ENCODE peak calls at places on chromosomes 11 and 22, in four cellular contexts. One of them, this sample, is unnamed.

GRCh38 chr22:20660441-20661054 is 113.4 kb upstream of the SERPIND1 start:
- DNase-seq in GM12878: no peak
- DNase-seq in A549: no peak
- DNase-seq in HepG2: no peak
- DNase-seq in this sample: no peak

GRCh38 chr11:11334607-11335006 is 18.4 kb downstream of the CSNK2A3 start:
- DNase-seq in GM12878: no peak
- DNase-seq in HepG2: no peak
- DNase-seq in A549: no peak
- DNase-seq in this sample: no peak

GRCh38 chr11:47332303-47332711 is 20.2 kb downstream of the MYBPC3 start:
- DNase-seq in HepG2: no peak
- DNase-seq in GM12878: no peak
- DNase-seq in A549: no peak
- DNase-seq in this sample: no peak

GRCh38 chr11:106389096-106389495 is 311.6 kb downstream of the AASDHPPT start:
- DNase-seq in GM12878: no peak
- DNase-seq in A549: no peak
- DNase-seq in HepG2: no peak
- DNase-seq in this sample: no peak

GRCh38 chr22:49408102-49408836 is 419.4 kb downstream of the BRD1 start:
- DNase-seq in HepG2: no peak
- DNase-seq in GM12878: no peak
- DNase-seq in A549: no peak
- DNase-seq in this sample: no peak

GRCh38 chr22:24445481-24446290 is 18.3 kb downstream of the ADORA2A start:
- DNase-seq in HepG2: peak; percentile 27
- DNase-seq in GM12878: no peak
- DNase-seq in A549: no peak
- DNase-seq in this sample: peak; percentile 63

GRCh38 chr11:1499261-1499890 is 12.8 kb upstream of the MOB2 start:
- DNase-seq in HepG2: no peak
- DNase-seq in GM12878: no peak
- DNase-seq in A549: no peak
- DNase-seq in this sample: no peak

GRCh38 chr22:32079110-32080089 is 36.3 kb downstream of the SLC5A1 start:
- DNase-seq in HepG2: no peak
- DNase-seq in GM12878: no peak
- DNase-seq in A549: peak; percentile 65
- DNase-seq in this sample: no peak

GRCh38 chr11:34564406-34564805 is 50.8 kb upstream of the ELF5 start:
- DNase-seq in HepG2: no peak
- DNase-seq in A549: no peak
- DNase-seq in GM12878: no peak
- DNase-seq in this sample: no peak

GRCh38 chr22:45673482-45674175 is 2.0 kb downstream of the ATXN10 start:
- DNase-seq in A549: no peak
- DNase-seq in HepG2: no peak
- DNase-seq in GM12878: no peak
- DNase-seq in this sample: peak; percentile 19

GRCh38 chr22:32765117-32765618 is 36.3 kb upstream of the TIMP3 start:
- DNase-seq in A549: no peak
- DNase-seq in HepG2: no peak
- DNase-seq in GM12878: no peak
- DNase-seq in this sample: no peak

GRCh38 chr11:10730151-10730550 is 20.9 kb upstream of the CTR9 start:
- DNase-seq in GM12878: no peak
- DNase-seq in A549: no peak
- DNase-seq in HepG2: no peak
- DNase-seq in this sample: no peak

GRCh38 chr11:117523680-117524079 is 196.0 kb downstream of the CEP164 start:
- DNase-seq in HepG2: no peak
- DNase-seq in GM12878: no peak
- DNase-seq in A549: no peak
- DNase-seq in this sample: no peak

GRCh38 chr22:23180301-23180892 is at the start of gene BCR:
- DNase-seq in HepG2: no peak
- DNase-seq in A549: peak; percentile 51
- DNase-seq in GM12878: no peak
- DNase-seq in this sample: no peak

GRCh38 chr11:7605544-7605943 is 67.8 kb downstream of the CYB5R2 start:
- DNase-seq in A549: peak; percentile 79
- DNase-seq in GM12878: no peak
- DNase-seq in HepG2: peak; percentile 74
- DNase-seq in this sample: no peak

GRCh38 chr22:35409783-35410662 is 10.1 kb downstream of the MCM5 start:
- DNase-seq in GM12878: peak; percentile 91
- DNase-seq in HepG2: no peak
- DNase-seq in A549: no peak
- DNase-seq in this sample: no peak

GRCh38 chr22:32693102-32693501 is 108.4 kb upstream of the TIMP3 start:
- DNase-seq in GM12878: no peak
- DNase-seq in A549: no peak
- DNase-seq in HepG2: peak; percentile 24
- DNase-seq in this sample: no peak

GRCh38 chr11:108237058-108237481 is 14.2 kb downstream of the ATM start:
- DNase-seq in A549: no peak
- DNase-seq in HepG2: no peak
- DNase-seq in GM12878: no peak
- DNase-seq in this sample: no peak

GRCh38 chr11:44611687-44612437 is 46.4 kb downstream of the CD82 start:
- DNase-seq in HepG2: no peak
- DNase-seq in GM12878: peak; percentile 86
- DNase-seq in A549: no peak
- DNase-seq in this sample: no peak

GRCh38 chr11:47333886-47334443 is 18.5 kb downstream of the MYBPC3 start:
- DNase-seq in A549: no peak
- DNase-seq in HepG2: no peak
- DNase-seq in GM12878: no peak
- DNase-seq in this sample: no peak

GRCh38 chr11:13924801-13925327 is 37.7 kb upstream of the SPON1 start:
- DNase-seq in GM12878: no peak
- DNase-seq in A549: no peak
- DNase-seq in HepG2: no peak
- DNase-seq in this sample: no peak

GRCh38 chr11:96376796-96377195 is 12.9 kb downstream of the CCDC82 start:
- DNase-seq in HepG2: no peak
- DNase-seq in GM12878: no peak
- DNase-seq in A549: no peak
- DNase-seq in this sample: no peak

GRCh38 chr11:19959697-19960096 is 200.6 kb downstream of the DBX1 start:
- DNase-seq in A549: no peak
- DNase-seq in HepG2: no peak
- DNase-seq in GM12878: no peak
- DNase-seq in this sample: no peak

GRCh38 chr22:35457729-35458546 is 58.0 kb downstream of the MCM5 start:
- DNase-seq in A549: no peak
- DNase-seq in HepG2: no peak
- DNase-seq in GM12878: no peak
- DNase-seq in this sample: no peak

GRCh38 chr11:9838961-9839360 is 175.1 kb downstream of the SWAP70 start:
- DNase-seq in HepG2: no peak
- DNase-seq in A549: no peak
- DNase-seq in GM12878: peak; percentile 51
- DNase-seq in this sample: no peak

GRCh38 chr11:11555228-11555627 is 66.6 kb downstream of the GALNT18 start:
- DNase-seq in A549: no peak
- DNase-seq in GM12878: no peak
- DNase-seq in HepG2: no peak
- DNase-seq in this sample: no peak

GRCh38 chr11:81673001-81673400 is 1060.7 kb downstream of the FAM181B start:
- DNase-seq in A549: no peak
- DNase-seq in GM12878: no peak
- DNase-seq in HepG2: no peak
- DNase-seq in this sample: no peak

GRCh38 chr22:31537019-31537535 is 40.7 kb downstream of the SFI1 start:
- DNase-seq in GM12878: peak; percentile 79
- DNase-seq in A549: no peak
- DNase-seq in HepG2: no peak
- DNase-seq in this sample: no peak

GRCh38 chr11:67484847-67485311 is 2.1 kb downstream of the AIP start:
- DNase-seq in HepG2: no peak
- DNase-seq in GM12878: peak; percentile 76
- DNase-seq in A549: no peak
- DNase-seq in this sample: no peak

GRCh38 chr22:19432092-19432844 is at the start of gene MRPL40:
- DNase-seq in A549: peak; percentile 72
- DNase-seq in GM12878: peak; percentile 76
- DNase-seq in HepG2: peak; percentile 86
- DNase-seq in this sample: peak; percentile 100

GRCh38 chr22:19434829-19435580 is 2.7 kb downstream of the MRPL40 start:
- DNase-seq in A549: no peak
- DNase-seq in GM12878: no peak
- DNase-seq in HepG2: no peak
- DNase-seq in this sample: no peak

GRCh38 chr22:19431641-19432091 is at the start of gene HIRA:
- DNase-seq in A549: peak; percentile 44
- DNase-seq in HepG2: peak; percentile 60
- DNase-seq in GM12878: no peak
- DNase-seq in this sample: peak; percentile 95

GRCh38 chr22:19429950-19430889 is 1.3 kb downstream of the HIRA start:
- DNase-seq in GM12878: no peak
- DNase-seq in A549: no peak
- DNase-seq in HepG2: peak; percentile 75
- DNase-seq in this sample: peak; percentile 88

DNA sequence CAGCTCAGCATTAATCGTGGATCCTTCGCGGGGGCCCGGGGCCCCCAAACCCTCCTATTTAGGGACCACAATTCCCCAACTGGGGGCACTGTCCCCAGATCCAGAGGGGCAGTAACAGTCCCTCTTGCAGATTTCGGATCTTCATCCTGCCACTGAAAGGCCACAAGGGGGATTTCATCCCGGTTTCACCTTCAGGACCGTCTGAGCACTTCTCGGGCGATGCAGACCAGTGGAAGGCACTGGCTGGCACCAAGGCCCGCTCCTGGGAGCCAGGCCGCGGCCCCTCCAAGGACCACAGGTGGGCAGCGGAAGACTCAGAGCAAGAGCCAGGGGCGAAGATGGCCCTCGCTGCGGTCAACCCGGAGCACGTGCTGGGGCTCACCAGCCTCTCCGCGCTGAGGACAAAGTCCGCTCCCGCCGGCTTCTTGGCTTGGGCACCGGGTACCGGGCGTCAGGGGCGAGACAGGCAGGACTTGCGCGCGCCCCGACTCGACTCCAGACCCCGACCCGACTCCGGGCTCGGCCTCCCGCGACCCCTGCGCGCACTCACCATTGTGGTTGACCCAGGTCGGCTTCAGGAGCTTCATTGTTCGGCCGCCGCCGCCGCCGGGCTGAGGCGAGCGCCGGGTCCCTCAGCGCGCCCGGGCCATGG is 517 bp downstream of the HIRA start:
- DNase-seq in GM12878: no peak
- DNase-seq in HepG2: peak; percentile 39
- DNase-seq in A549: peak; percentile 11
- DNase-seq in this sample: peak; percentile 72
- TF ChIP-seq JUNB in GM12878: no peak
- TF ChIP-seq JUNB in HepG2: no peak
- TF ChIP-seq JUNB in A549: no peak
- TF ChIP-seq JUNB in this sample: no peak

DNA sequence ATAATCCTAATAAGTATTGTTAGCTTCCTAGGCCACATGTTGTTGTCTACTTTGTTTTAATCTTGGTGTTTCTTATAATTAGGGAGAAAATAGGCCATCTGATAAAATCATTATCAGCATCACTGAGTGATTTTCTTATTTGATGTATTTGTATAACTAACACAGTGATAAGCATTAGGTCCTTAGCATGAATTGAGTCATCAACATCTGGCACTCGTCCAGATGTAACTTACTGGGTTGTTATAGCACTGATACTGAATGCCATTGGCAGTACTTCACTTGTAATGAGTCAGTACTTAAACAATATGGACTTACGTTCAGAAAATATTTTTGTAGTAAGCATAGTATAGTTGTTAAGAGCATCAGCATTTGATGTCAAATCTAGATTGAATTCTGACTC is 16.2 kb downstream of the API5 start:
- DNase-seq in HepG2: peak; percentile 27
- DNase-seq in A549: no peak
- DNase-seq in GM12878: no peak
- DNase-seq in this sample: peak; percentile 44
- TF ChIP-seq BHLHE40 in HepG2: no peak
- TF ChIP-seq BHLHE40 in A549: no peak
- TF ChIP-seq BHLHE40 in GM12878: no peak
- TF ChIP-seq BHLHE40 in this sample: no peak

DNA sequence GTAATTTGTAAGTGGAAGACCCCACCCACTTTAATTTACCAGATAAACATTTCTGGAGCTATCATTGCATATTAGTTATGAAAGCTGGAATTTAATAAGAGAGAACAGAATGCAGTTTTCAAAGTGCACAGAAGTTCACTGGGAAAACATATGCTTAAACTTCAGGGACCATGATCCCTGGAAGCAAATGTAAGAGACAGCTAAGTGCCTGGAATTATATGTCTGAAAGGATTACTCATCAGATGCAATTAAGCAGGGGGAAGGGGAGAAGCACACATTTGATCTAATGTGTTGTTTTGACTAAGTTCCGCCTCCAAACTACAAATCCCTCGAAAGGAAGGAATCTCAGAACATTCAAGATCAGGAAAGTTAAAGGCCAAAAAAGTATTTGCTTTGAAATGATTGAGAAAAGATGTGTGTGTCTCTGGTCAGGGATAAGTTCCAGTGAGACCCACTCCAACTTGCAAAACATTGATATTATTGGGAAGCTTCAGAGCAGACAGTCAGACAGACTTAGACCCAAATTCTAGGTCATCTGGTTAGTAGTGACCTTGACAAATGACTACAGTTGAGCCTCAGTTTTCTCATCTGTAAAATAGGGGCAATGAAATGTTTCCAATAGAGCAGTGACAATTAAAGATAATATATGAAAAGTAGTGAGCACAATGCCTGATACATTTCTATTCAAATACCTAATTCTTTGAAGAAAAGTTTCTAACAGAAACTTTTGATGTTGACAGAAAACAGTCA is 147.6 kb downstream of the ME3 start:
- DNase-seq in HepG2: peak; percentile 44
- DNase-seq in A549: peak; percentile 69
- DNase-seq in GM12878: no peak
- DNase-seq in this sample: no peak
- TF ChIP-seq JUNB in HepG2: no peak
- TF ChIP-seq JUNB in A549: no peak
- TF ChIP-seq JUNB in GM12878: no peak
- TF ChIP-seq JUNB in this sample: no peak

DNA sequence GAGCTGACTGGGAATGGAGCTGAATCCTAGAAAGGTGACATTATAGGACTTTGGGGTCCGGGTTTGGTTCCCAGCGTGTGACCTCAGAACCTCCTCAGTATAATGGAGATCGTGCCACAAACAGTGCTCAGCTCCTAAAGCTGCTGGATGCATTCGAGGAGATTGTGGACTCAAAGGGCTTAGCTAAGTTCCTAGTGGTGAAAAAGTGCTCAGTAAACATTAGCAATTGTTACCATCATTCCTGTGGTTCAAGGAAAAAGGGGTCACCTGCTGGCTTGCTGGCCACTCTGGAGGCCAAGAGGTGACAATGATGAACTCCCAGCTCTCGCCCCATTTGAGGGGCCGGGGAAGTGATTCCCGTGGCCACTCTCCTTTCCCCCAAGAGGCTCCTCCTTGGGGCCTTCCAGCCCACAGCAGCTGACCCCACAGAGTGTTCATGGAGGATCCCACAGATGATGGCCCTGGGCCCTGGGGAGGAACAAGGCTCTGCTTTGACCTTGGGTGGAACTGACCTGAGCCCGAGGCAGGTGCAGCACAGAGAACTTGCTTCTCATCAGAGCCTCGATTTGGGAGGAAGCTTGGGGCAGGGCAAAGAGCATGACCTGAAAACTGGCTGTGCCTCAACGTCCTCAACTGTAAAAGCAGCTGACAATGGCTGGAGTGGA is 40.1 kb downstream of the TRIM29 start:
- DNase-seq in HepG2: no peak
- DNase-seq in GM12878: no peak
- DNase-seq in A549: no peak
- DNase-seq in this sample: no peak
- TF ChIP-seq BHLHE40 in HepG2: no peak
- TF ChIP-seq BHLHE40 in GM12878: no peak
- TF ChIP-seq BHLHE40 in A549: no peak
- TF ChIP-seq BHLHE40 in this sample: no peak

This sample was measured in K562.